ENCODE peak calls at places on chromosomes 13 and 19, in four cellular contexts. U is pulmonary artery endothelial cell; S is AG04450; Z is activated CD4-positive, alpha-beta T cell treated with anti-CD3 and anti-CD28 coated beads, Interleukin-2, amount 10 ng/mL, durations not matched to agents 7 days and 5 days. K is an unnamed sample.

GRCh38 chr13:24243311-24243710 is 66.1 kb upstream of the C1QTNF9 start:
- DNase-seq in Z (no peak), S (no peak), U (no peak), K (no peak)

GRCh38 chr19:33690461-33691427 is 69.0 kb downstream of the CHST8 start:
- DNase-seq in U (no peak), S (no peak), Z (no peak), K (no peak)

GRCh38 chr13:112799394-112799793 is 109.6 kb downstream of the ATP11A start:
- DNase-seq in U (no peak), Z (no peak), S (no peak), K (no peak)

GRCh38 chr13:112012004-112012704 is 54.8 kb upstream of the SOX1 start:
- DNase-seq in U (no peak), S (no peak), Z (no peak), K (no peak)

GRCh38 chr13:27830010-27830409 is 37.7 kb downstream of the GSX1 start:
- DNase-seq in Z (peak), U (no peak), S (no peak), K (peak)

GRCh38 chr13:93430346-93430745 is 203.7 kb downstream of the GPC6 start:
- DNase-seq in S (no peak), U (no peak), Z (no peak), K (no peak)

GRCh38 chr19:42794751-42795150 is 29.3 kb upstream of the PSG8 start:
- DNase-seq in Z (no peak), U (no peak), S (no peak), K (no peak)

GRCh38 chr13:28376604-28377003 is 118.3 kb downstream of the FLT1 start:
- DNase-seq in S (no peak), Z (no peak), U (no peak), K (no peak)

GRCh38 chr13:28412981-28413380 is 81.9 kb downstream of the FLT1 start:
- DNase-seq in U (no peak), S (no peak), Z (no peak), K (peak)

GRCh38 chr19:9865732-9866627 is 30.9 kb downstream of the PIN1 start:
- DNase-seq in S (no peak), U (no peak), Z (peak), K (no peak)

GRCh38 chr13:22455036-22455435 is 725.7 kb upstream of the SGCG start:
- DNase-seq in S (no peak), Z (no peak), U (no peak), K (no peak)

GRCh38 chr13:51557875-51558604 is 26.2 kb upstream of the WDFY2 start:
- DNase-seq in U (no peak), Z (no peak), S (peak), K (peak)

GRCh38 chr19:388691-389090 is 20.3 kb downstream of the C2CD4C start:
- DNase-seq in Z (no peak), S (no peak), U (no peak), K (no peak)

GRCh38 chr19:49141352-49141751 is 13.8 kb downstream of the HRC start:
- DNase-seq in U (no peak), S (no peak), Z (no peak), K (no peak)

GRCh38 chr13:20429682-20430081 is 96.0 kb downstream of the CRYL1 start:
- DNase-seq in U (no peak), S (no peak), Z (no peak), K (no peak)

GRCh38 chr19:15421726-15422260 is 3.0 kb upstream of the AKAP8L start:
- DNase-seq in Z (no peak), U (no peak), S (no peak), K (no peak)

GRCh38 chr13:48302920-48303330 is 626 bp upstream of the RB1 start:
- DNase-seq in S (no peak), Z (no peak), U (no peak), K (no peak)

GRCh38 chr19:12840091-12841079 is 2.1 kb downstream of the MAST1 start:
- DNase-seq in U (no peak), S (no peak), Z (peak), K (peak)

GRCh38 chr13:110711778-110712070 is 1.8 kb upstream of the ING1 start:
- DNase-seq in S (no peak), U (no peak), Z (no peak), K (peak)

GRCh38 chr13:29523199-29523931 is 72.1 kb downstream of the SLC7A1 start:
- DNase-seq in U (no peak), S (no peak), Z (no peak), K (peak)

GRCh38 chr13:72808917-72809500 is 27.1 kb downstream of the PIBF1 start:
- DNase-seq in Z (no peak), U (no peak), S (no peak), K (peak)

GRCh38 chr19:17576758-17577532 is 21.5 kb downstream of the COLGALT1 start:
- DNase-seq in U (no peak), S (no peak), Z (peak), K (peak)

GRCh38 chr13:97057196-97057595 is 62.9 kb upstream of the OXGR1 start:
- DNase-seq in S (no peak), Z (no peak), U (no peak), K (no peak)

GRCh38 chr19:17479325-17479791 is 9.0 kb downstream of the SLC27A1 start:
- DNase-seq in U (no peak), S (no peak), Z (no peak), K (no peak)

GRCh38 chr19:47813304-47813994 is 8.3 kb upstream of the CRX start:
- DNase-seq in S (no peak), Z (peak), U (no peak), K (peak)

GRCh38 chr13:32932376-32932775 is 83.8 kb upstream of the KL start:
- DNase-seq in Z (no peak), U (no peak), S (no peak), K (no peak)

GRCh38 chr19:5142725-5143097 is 173.8 kb downstream of the KDM4B start:
- DNase-seq in Z (no peak), S (no peak), U (no peak), K (no peak)

GRCh38 chr13:76552373-76552772 is 333.8 kb downstream of the KCTD12 start:
- DNase-seq in S (no peak), U (peak), Z (no peak), K (no peak)